ENCODE peak calls at places on chromosomes 6 and 20, in seven cellular contexts. K is aorta; A is CD8-positive, alpha-beta memory T cell; M is activated CD8-positive, alpha-beta memory T cell treated with anti-CD3 and anti-CD28 coated beads, Interleukin-2, amount 50 U/mL, for 4 hours; U is NCI-H510A treated with DMSO at 0.1 percent for 48 hours; Y is stimulated activated CD8-positive, alpha-beta memory T cell treated with anti-CD3 and anti-CD28 coated beads, Interleukin-15, amount 100 ng/mL, for 4 hours; T is NCI-H1105. Q is an unnamed sample.

GRCh38 chr6:106103728-106104109 is 17.6 kb downstream of the PRDM1 start:
- DNase-seq in M (peak), Y (no peak), U (no peak), T (no peak), K (no peak), A (peak), Q (no peak)

GRCh38 chr6:10373642-10374359 is 41.1 kb downstream of the TFAP2A start:
- DNase-seq in K (no peak), Y (no peak), A (no peak), U (no peak), T (no peak), M (no peak), Q (no peak)

GRCh38 chr20:11117808-11118528 is 444.2 kb upstream of the JAG1 start:
- DNase-seq in K (no peak), A (no peak), M (no peak), U (no peak), T (no peak), Y (no peak), Q (no peak)

GRCh38 chr20:8756410-8756809 is 312.5 kb upstream of the PLCB4 start:
- DNase-seq in A (no peak), K (no peak), U (peak), T (no peak), Y (no peak), M (no peak), Q (no peak)

GRCh38 chr6:84764332-84765049 is at the start of gene TBX18:
- DNase-seq in A (no peak), U (peak), K (peak), T (peak), M (no peak), Y (no peak), Q (peak)

GRCh38 chr20:34475979-34476736 is 40.1 kb upstream of the DYNLRB1 start:
- DNase-seq in K (peak), A (no peak), M (peak), T (no peak), U (no peak), Y (no peak), Q (peak)

GRCh38 chr6:102619585-102619984 is 1226.1 kb downstream of the GRIK2 start:
- DNase-seq in K (no peak), M (no peak), T (peak), U (peak), A (no peak), Y (no peak), Q (no peak)

GRCh38 chr20:59620860-59621485 is 16.6 kb downstream of the PHACTR3 start:
- DNase-seq in A (no peak), T (no peak), Y (no peak), M (no peak), U (no peak), K (peak), Q (no peak)

GRCh38 chr6:52420668-52421358 is 671 bp downstream of the EFHC1 start:
- DNase-seq in T (peak), U (peak), Y (no peak), M (no peak), A (no peak), K (no peak), Q (no peak)

GRCh38 chr6:100462990-100463684 is 1.6 kb downstream of the SIM1 start:
- DNase-seq in T (no peak), Y (no peak), U (peak), M (no peak), A (no peak), K (no peak), Q (no peak)

GRCh38 chr20:3447321-3447720 is 23.5 kb upstream of the ATRN start:
- DNase-seq in A (no peak), Y (no peak), T (no peak), K (no peak), U (no peak), M (no peak), Q (no peak)

GRCh38 chr6:121879149-121879548 is 443.7 kb downstream of the GJA1 start:
- DNase-seq in A (no peak), M (no peak), U (no peak), T (no peak), Y (no peak), K (no peak), Q (no peak)

GRCh38 chr6:157558487-157559200 is 177.7 kb downstream of the ZDHHC14 start:
- DNase-seq in A (no peak), U (no peak), M (no peak), T (no peak), Y (no peak), K (no peak), Q (no peak)

GRCh38 chr6:16154904-16155303 is 26.0 kb downstream of the MYLIP start:
- DNase-seq in K (no peak), T (no peak), Y (no peak), U (no peak), M (no peak), A (no peak), Q (no peak)

GRCh38 chr6:3957321-3957720 is 108.1 kb downstream of the FAM50B start:
- DNase-seq in M (no peak), Y (no peak), A (no peak), K (no peak), T (no peak), U (no peak), Q (no peak)

GRCh38 chr6:92427408-92427905 is 991.9 kb downstream of the EPHA7 start:
- DNase-seq in T (no peak), K (no peak), M (no peak), Y (no peak), U (no peak), A (no peak), Q (no peak)

GRCh38 chr6:110537208-110538123 is 61.1 kb upstream of the SLC22A16 start:
- DNase-seq in U (no peak), M (no peak), Y (no peak), A (no peak), T (no peak), K (no peak), Q (no peak)

GRCh38 chr6:26592649-26593048 is 4.1 kb upstream of the ABT1 start:
- DNase-seq in A (no peak), K (no peak), Y (no peak), U (no peak), M (no peak), T (no peak), Q (no peak)

GRCh38 chr6:110255356-110255755 is 75.1 kb downstream of the CDC40 start:
- DNase-seq in A (no peak), U (no peak), Y (no peak), M (no peak), T (no peak), K (no peak), Q (no peak)

GRCh38 chr6:117493470-117493869 is 11.0 kb downstream of the DCBLD1 start:
- DNase-seq in U (no peak), K (no peak), A (no peak), T (no peak), Y (no peak), M (no peak), Q (no peak)

GRCh38 chr6:158860279-158860865 is 41.2 kb upstream of the EZR start:
- DNase-seq in M (no peak), K (no peak), A (no peak), Y (no peak), T (no peak), U (no peak), Q (no peak)

GRCh38 chr6:133895573-133896343 is 6.8 kb downstream of the TCF21 start:
- DNase-seq in Y (no peak), U (no peak), A (no peak), K (peak), M (no peak), T (no peak), Q (peak)

GRCh38 chr6:21597706-21598273 is 4.2 kb downstream of the SOX4 start:
- DNase-seq in M (no peak), K (no peak), U (no peak), Y (no peak), T (no peak), A (no peak), Q (peak)

GRCh38 chr20:46937140-46937523 is 42.5 kb downstream of the EYA2 start:
- DNase-seq in M (no peak), T (no peak), U (no peak), A (no peak), K (no peak), Y (no peak), Q (no peak)

Q was measured in Right ventricle myocardium inferior.